ENCODE peak calls at places on chromosomes 3 and 15, in six cellular contexts. L, R, W, D, X and Z are unnamed samples.
A peak's percentile ranks its signal among the peaks of the same experiment; 100 is the strongest.

GRCh38 chr15:72534522-72534921 is 60.4 kb downstream of the ARIH1 start:
- ATAC-seq in L (no peak), R (peak; percentile 46), W (no peak), D (no peak), X (no peak), Z (no peak)

GRCh38 chr3:123644358-123644757 is 59.5 kb upstream of the HACD2 start:
- ATAC-seq in L (no peak), R (no peak), W (no peak), D (no peak), X (peak; percentile 32), Z (no peak)

GRCh38 chr3:115239717-115240116 is 92.6 kb upstream of the ZBTB20 start:
- ATAC-seq in L (peak; percentile 78), R (no peak), W (peak; percentile 99), D (peak; percentile 93), X (peak; percentile 99), Z (no peak)

GRCh38 chr15:66995257-66995656 is 70.1 kb upstream of the SMAD3 start:
- ATAC-seq in L (no peak), R (no peak), W (no peak), D (no peak), X (no peak), Z (no peak)

GRCh38 chr15:56251315-56252091 is 7.8 kb upstream of the RFX7 start:
- ATAC-seq in L (no peak), R (no peak), W (no peak), D (no peak), X (no peak), Z (no peak)

GRCh38 chr3:192929146-192929545 is 11.5 kb upstream of the MB21D2 start:
- ATAC-seq in L (no peak), R (no peak), W (no peak), D (peak; percentile 65), X (peak; percentile 69), Z (no peak)

GRCh38 chr15:68808091-68808490 is 12.6 kb downstream of the ANP32A start:
- ATAC-seq in L (no peak), R (no peak), W (no peak), D (no peak), X (no peak), Z (no peak)

GRCh38 chr3:195455789-195456188 is 13.0 kb upstream of the ACAP2 start:
- ATAC-seq in L (no peak), R (no peak), W (no peak), D (no peak), X (no peak), Z (no peak)